ENCODE peak calls at places on chromosomes 11 and 22, in seven cellular contexts. One of them, this sample, is unnamed.

GRCh38 chr11:128157423-128158298 is 429.7 kb downstream of the ETS1 start:
- DNase-seq in RCC 7860: peak
- DNase-seq in CD4-positive, alpha-beta T cell: peak
- DNase-seq in stimulated activated naive CD8-positive, alpha-beta T cell treated with anti-CD3 and anti-CD28 coated beads, Interleukin-15, Interleukin-2, amounts not matched to agents 100 U/mL and 50 U/mL, for 24 hours: peak
- DNase-seq in activated T-helper 1 cell treated with anti-CD3 and anti-CD28 coated beads, Interleukin-2, amount 50 U/mL, for 16 hours: no peak
- DNase-seq in RWPE1: peak
- DNase-seq in NCI-H2171 treated with DMSO at 0.1 percent for 48 hours: peak
- DNase-seq in this sample: peak

GRCh38 chr22:20264614-20265452 is 3.3 kb downstream of the RTN4R start:
- DNase-seq in RCC 7860: no peak
- DNase-seq in CD4-positive, alpha-beta T cell: no peak
- DNase-seq in stimulated activated naive CD8-positive, alpha-beta T cell treated with anti-CD3 and anti-CD28 coated beads, Interleukin-15, Interleukin-2, amounts not matched to agents 100 U/mL and 50 U/mL, for 24 hours: no peak
- DNase-seq in activated T-helper 1 cell treated with anti-CD3 and anti-CD28 coated beads, Interleukin-2, amount 50 U/mL, for 16 hours: no peak
- DNase-seq in RWPE1: no peak
- DNase-seq in NCI-H2171 treated with DMSO at 0.1 percent for 48 hours: no peak
- DNase-seq in this sample: no peak

GRCh38 chr11:5922749-5923426 is 19.2 kb upstream of the OR56A3 start:
- DNase-seq in RCC 7860: peak
- DNase-seq in CD4-positive, alpha-beta T cell: no peak
- DNase-seq in stimulated activated naive CD8-positive, alpha-beta T cell treated with anti-CD3 and anti-CD28 coated beads, Interleukin-15, Interleukin-2, amounts not matched to agents 100 U/mL and 50 U/mL, for 24 hours: peak
- DNase-seq in activated T-helper 1 cell treated with anti-CD3 and anti-CD28 coated beads, Interleukin-2, amount 50 U/mL, for 16 hours: no peak
- DNase-seq in RWPE1: peak
- DNase-seq in NCI-H2171 treated with DMSO at 0.1 percent for 48 hours: no peak
- DNase-seq in this sample: no peak

GRCh38 chr11:61560751-61561150 is 20.1 kb downstream of the SYT7 start:
- DNase-seq in RCC 7860: no peak
- DNase-seq in CD4-positive, alpha-beta T cell: no peak
- DNase-seq in stimulated activated naive CD8-positive, alpha-beta T cell treated with anti-CD3 and anti-CD28 coated beads, Interleukin-15, Interleukin-2, amounts not matched to agents 100 U/mL and 50 U/mL, for 24 hours: no peak
- DNase-seq in activated T-helper 1 cell treated with anti-CD3 and anti-CD28 coated beads, Interleukin-2, amount 50 U/mL, for 16 hours: no peak
- DNase-seq in RWPE1: no peak
- DNase-seq in NCI-H2171 treated with DMSO at 0.1 percent for 48 hours: no peak
- DNase-seq in this sample: no peak

GRCh38 chr11:10597877-10598341 is 29.4 kb upstream of the LYVE1 start:
- DNase-seq in RCC 7860: no peak
- DNase-seq in CD4-positive, alpha-beta T cell: no peak
- DNase-seq in stimulated activated naive CD8-positive, alpha-beta T cell treated with anti-CD3 and anti-CD28 coated beads, Interleukin-15, Interleukin-2, amounts not matched to agents 100 U/mL and 50 U/mL, for 24 hours: no peak
- DNase-seq in activated T-helper 1 cell treated with anti-CD3 and anti-CD28 coated beads, Interleukin-2, amount 50 U/mL, for 16 hours: no peak
- DNase-seq in RWPE1: no peak
- DNase-seq in NCI-H2171 treated with DMSO at 0.1 percent for 48 hours: no peak
- DNase-seq in this sample: no peak

GRCh38 chr11:120413480-120413879 is 77.3 kb downstream of the ARHGEF12 start:
- DNase-seq in RCC 7860: no peak
- DNase-seq in CD4-positive, alpha-beta T cell: no peak
- DNase-seq in stimulated activated naive CD8-positive, alpha-beta T cell treated with anti-CD3 and anti-CD28 coated beads, Interleukin-15, Interleukin-2, amounts not matched to agents 100 U/mL and 50 U/mL, for 24 hours: no peak
- DNase-seq in activated T-helper 1 cell treated with anti-CD3 and anti-CD28 coated beads, Interleukin-2, amount 50 U/mL, for 16 hours: no peak
- DNase-seq in RWPE1: peak
- DNase-seq in NCI-H2171 treated with DMSO at 0.1 percent for 48 hours: no peak
- DNase-seq in this sample: no peak

GRCh38 chr22:44452531-44453420 is 45.3 kb downstream of the RTL6 start:
- DNase-seq in RCC 7860: no peak
- DNase-seq in CD4-positive, alpha-beta T cell: no peak
- DNase-seq in stimulated activated naive CD8-positive, alpha-beta T cell treated with anti-CD3 and anti-CD28 coated beads, Interleukin-15, Interleukin-2, amounts not matched to agents 100 U/mL and 50 U/mL, for 24 hours: no peak
- DNase-seq in activated T-helper 1 cell treated with anti-CD3 and anti-CD28 coated beads, Interleukin-2, amount 50 U/mL, for 16 hours: no peak
- DNase-seq in RWPE1: no peak
- DNase-seq in NCI-H2171 treated with DMSO at 0.1 percent for 48 hours: no peak
- DNase-seq in this sample: no peak

GRCh38 chr11:121318848-121319834 is 26.6 kb downstream of the SC5D start:
- DNase-seq in RCC 7860: peak
- DNase-seq in CD4-positive, alpha-beta T cell: peak
- DNase-seq in stimulated activated naive CD8-positive, alpha-beta T cell treated with anti-CD3 and anti-CD28 coated beads, Interleukin-15, Interleukin-2, amounts not matched to agents 100 U/mL and 50 U/mL, for 24 hours: no peak
- DNase-seq in activated T-helper 1 cell treated with anti-CD3 and anti-CD28 coated beads, Interleukin-2, amount 50 U/mL, for 16 hours: no peak
- DNase-seq in RWPE1: peak
- DNase-seq in NCI-H2171 treated with DMSO at 0.1 percent for 48 hours: peak
- DNase-seq in this sample: peak

GRCh38 chr11:69387409-69387885 is 93.5 kb downstream of the MYEOV start:
- DNase-seq in RCC 7860: peak
- DNase-seq in CD4-positive, alpha-beta T cell: no peak
- DNase-seq in stimulated activated naive CD8-positive, alpha-beta T cell treated with anti-CD3 and anti-CD28 coated beads, Interleukin-15, Interleukin-2, amounts not matched to agents 100 U/mL and 50 U/mL, for 24 hours: no peak
- DNase-seq in activated T-helper 1 cell treated with anti-CD3 and anti-CD28 coated beads, Interleukin-2, amount 50 U/mL, for 16 hours: no peak
- DNase-seq in RWPE1: no peak
- DNase-seq in NCI-H2171 treated with DMSO at 0.1 percent for 48 hours: no peak
- DNase-seq in this sample: no peak

GRCh38 chr11:127027000-127027399 is 26.4 kb upstream of the KIRREL3 start:
- DNase-seq in RCC 7860: no peak
- DNase-seq in CD4-positive, alpha-beta T cell: no peak
- DNase-seq in stimulated activated naive CD8-positive, alpha-beta T cell treated with anti-CD3 and anti-CD28 coated beads, Interleukin-15, Interleukin-2, amounts not matched to agents 100 U/mL and 50 U/mL, for 24 hours: no peak
- DNase-seq in activated T-helper 1 cell treated with anti-CD3 and anti-CD28 coated beads, Interleukin-2, amount 50 U/mL, for 16 hours: no peak
- DNase-seq in RWPE1: no peak
- DNase-seq in NCI-H2171 treated with DMSO at 0.1 percent for 48 hours: no peak
- DNase-seq in this sample: no peak

GRCh38 chr11:57479925-57480324 is 19.6 kb downstream of the RTN4RL2 start:
- DNase-seq in RCC 7860: no peak
- DNase-seq in CD4-positive, alpha-beta T cell: no peak
- DNase-seq in stimulated activated naive CD8-positive, alpha-beta T cell treated with anti-CD3 and anti-CD28 coated beads, Interleukin-15, Interleukin-2, amounts not matched to agents 100 U/mL and 50 U/mL, for 24 hours: no peak
- DNase-seq in activated T-helper 1 cell treated with anti-CD3 and anti-CD28 coated beads, Interleukin-2, amount 50 U/mL, for 16 hours: no peak
- DNase-seq in RWPE1: peak
- DNase-seq in NCI-H2171 treated with DMSO at 0.1 percent for 48 hours: no peak
- DNase-seq in this sample: no peak